ENCODE peak calls at places on chromosome 1, in eight cellular contexts. J, U, V, K, R, W, D and P are unnamed samples.

GRCh38 chr1:44713321-44713781 is 17.6 kb downstream of the RNU5D-1 start:
- DNase-seq in W (no peak), J (no peak), D (no peak), K (no peak), V (no peak), U (no peak), R (no peak), P (no peak)

GRCh38 chr1:39827201-39827600 is 38.5 kb upstream of the BMP8B start:
- DNase-seq in K (no peak), J (no peak), R (peak; percentile 16), V (no peak), U (no peak), D (no peak), W (no peak), P (no peak)

GRCh38 chr1:219567341-219567947 is 45.5 kb downstream of the ZC3H11B start:
- DNase-seq in U (no peak), R (peak; percentile 90), W (no peak), D (no peak), K (no peak), V (peak; percentile 22), J (no peak), P (peak; percentile 83)

GRCh38 chr1:199931666-199932377 is 95.7 kb upstream of the NR5A2 start:
- DNase-seq in K (peak; percentile 38), V (peak; percentile 17), D (no peak), J (peak; percentile 47), W (no peak), U (no peak), R (peak; percentile 18), P (peak; percentile 22)

GRCh38 chr1:223261914-223262313 is 102.1 kb downstream of the SUSD4 start:
- DNase-seq in U (no peak), W (no peak), D (no peak), K (no peak), J (no peak), V (no peak), R (no peak), P (no peak)

GRCh38 chr1:36511804-36512798 is 29.4 kb upstream of the CSF3R start:
- DNase-seq in W (no peak), R (no peak), D (no peak), U (no peak), V (no peak), K (no peak), J (no peak), P (no peak)

GRCh38 chr1:170929835-170930554 is 5.3 kb upstream of the MROH9 start:
- DNase-seq in U (no peak), K (peak; percentile 2), W (no peak), D (no peak), R (peak; percentile 90), J (no peak), V (peak; percentile 25), P (peak; percentile 79)

GRCh38 chr1:15214507-15214906 is 32.5 kb upstream of the FHAD1 start:
- DNase-seq in U (peak; percentile 50), W (no peak), V (no peak), R (peak; percentile 62), K (no peak), D (peak; percentile 39), J (peak; percentile 67), P (peak; percentile 85)

GRCh38 chr1:97063532-97063931 is 341.9 kb downstream of the PTBP2 start:
- DNase-seq in V (peak; percentile 12), R (no peak), U (no peak), J (no peak), K (no peak), D (no peak), W (no peak), P (no peak)

GRCh38 chr1:87644500-87645245 is 316.0 kb downstream of the LMO4 start:
- DNase-seq in D (no peak), K (no peak), R (peak; percentile 59), V (no peak), U (no peak), W (no peak), J (no peak), P (peak; percentile 52)

GRCh38 chr1:101520302-101520701 is 283.5 kb downstream of the S1PR1 start:
- DNase-seq in J (no peak), U (peak; percentile 23), R (peak; percentile 58), K (no peak), V (peak; percentile 9), D (no peak), W (no peak), P (peak; percentile 65)

GRCh38 chr1:239952348-239953307 is 139.1 kb upstream of the FMN2 start:
- DNase-seq in K (no peak), R (no peak), J (no peak), V (peak; percentile 9), W (no peak), U (no peak), D (no peak), P (peak; percentile 0)

GRCh38 chr1:229942508-229942907 is 124.5 kb upstream of the GALNT2 start:
- DNase-seq in V (peak; percentile 95), W (no peak), K (no peak), D (no peak), U (no peak), J (no peak), R (no peak), P (no peak)

GRCh38 chr1:37752583-37753471 is 12.1 kb downstream of the EPHA10 start:
- DNase-seq in U (peak; percentile 41), J (no peak), K (peak; percentile 10), D (no peak), V (peak; percentile 37), W (no peak), R (no peak), P (peak; percentile 23)

GRCh38 chr1:16920951-16921350 is 780 bp upstream of the CROCC start:
- DNase-seq in V (no peak), U (no peak), W (no peak), D (peak; percentile 36), J (peak; percentile 19), K (no peak), R (no peak), P (no peak)

GRCh38 chr1:221565718-221566117 is 176.2 kb downstream of the DUSP10 start:
- DNase-seq in K (no peak), U (no peak), J (no peak), W (no peak), V (no peak), R (no peak), D (no peak), P (peak; percentile 91)

GRCh38 chr1:46437723-46438122 is 43.6 kb downstream of the FAAH start:
- DNase-seq in J (no peak), R (no peak), W (no peak), D (no peak), V (no peak), U (no peak), K (peak; percentile 54), P (no peak)

GRCh38 chr1:94550800-94551241 is 9.3 kb upstream of the F3 start:
- DNase-seq in V (peak; percentile 31), W (no peak), U (no peak), K (no peak), J (no peak), R (no peak), D (no peak), P (no peak)

GRCh38 chr1:94549706-94550105 is 8.1 kb upstream of the F3 start:
- DNase-seq in W (no peak), V (no peak), R (no peak), D (no peak), J (no peak), U (no peak), K (no peak), P (no peak)

GRCh38 chr1:94552071-94552586 is 10.6 kb upstream of the F3 start:
- DNase-seq in R (no peak), V (no peak), U (no peak), W (no peak), K (no peak), J (no peak), D (no peak), P (no peak)

GRCh38 chr1:94551449-94551848 is 9.9 kb upstream of the F3 start:
- DNase-seq in U (no peak), R (no peak), W (no peak), V (peak; percentile 55), D (no peak), K (no peak), J (no peak), P (no peak)

GRCh38 chr1:94550396-94550795 is 8.8 kb upstream of the F3 start:
- DNase-seq in D (no peak), W (no peak), V (no peak), J (no peak), U (no peak), R (no peak), K (no peak), P (no peak)
- H3K4me3 ChIP-seq in D (no peak overlapping the region), W (no peak overlapping the region), V (no peak overlapping the region), J (no peak overlapping the region), U (no peak overlapping the region), R (no peak overlapping the region), K (no peak overlapping the region), P (no peak overlapping the region)

GRCh38 chr1:186680031-186681012 is at the start of gene PTGS2:
- DNase-seq in U (peak; percentile 95), R (peak; percentile 98), V (peak; percentile 76), D (peak; percentile 83), K (peak; percentile 77), W (peak; percentile 87), J (peak; percentile 84), P (peak; percentile 98)

GRCh38 chr1:186681136-186681535 is 913 bp upstream of the PTGS2 start:
- DNase-seq in K (no peak), V (no peak), J (no peak), U (no peak), D (no peak), W (no peak), R (peak; percentile 52), P (no peak)

GRCh38 chr1:186682721-186683120 is 2.5 kb upstream of the PTGS2 start:
- DNase-seq in V (no peak), J (no peak), U (no peak), K (no peak), W (no peak), D (no peak), R (peak; percentile 86), P (no peak)

GRCh38 chr1:186683637-186684410 is 3.6 kb upstream of the PTGS2 start:
- DNase-seq in J (no peak), R (peak; percentile 17), W (no peak), V (no peak), U (no peak), K (no peak), D (no peak), P (no peak)

DNA sequence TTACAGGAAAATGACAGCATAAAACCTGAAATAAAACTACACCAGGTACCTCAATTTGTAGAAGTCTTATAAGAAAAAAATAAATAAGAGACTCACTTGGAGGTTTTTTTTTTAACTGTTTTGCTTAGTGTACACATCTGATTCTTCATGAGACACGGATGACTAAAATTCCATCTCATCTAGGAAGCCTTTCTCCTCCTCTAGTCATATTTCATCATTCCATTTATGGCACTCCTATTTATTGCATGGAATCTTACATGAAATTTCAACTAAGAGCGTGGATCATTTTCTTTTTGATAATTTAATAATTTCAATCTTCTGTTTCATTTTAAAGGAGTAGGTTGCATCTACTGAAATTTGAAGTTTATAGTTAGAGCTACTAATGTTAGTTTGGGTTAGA is 1.6 kb upstream of the PTGS2 start:
- DNase-seq in W (no peak), R (peak; percentile 88), K (no peak), D (no peak), V (no peak), J (no peak), U (no peak), P (no peak)
- H3K4me3 ChIP-seq in W (no peak overlapping the region), R (peak overlapping the region; percentile 81), K (no peak overlapping the region), D (no peak overlapping the region), V (no peak overlapping the region), J (no peak overlapping the region), U (peak overlapping the region; percentile 59), P (no peak overlapping the region)

GRCh38 chr1:54017979-54018378 is at the start of gene LDLRAD1:
- DNase-seq in U (no peak), W (no peak), D (no peak), R (no peak), V (peak; percentile 28), K (no peak), J (no peak), P (no peak)
- H3K4me3 ChIP-seq in U (no peak within 1 kb of the TSS), W (no peak within 1 kb of the TSS), D (no peak within 1 kb of the TSS), R (no peak within 1 kb of the TSS), V (no peak within 1 kb of the TSS), K (no peak within 1 kb of the TSS), J (no peak within 1 kb of the TSS), P (no peak within 1 kb of the TSS)

GRCh38 chr1:34140011-34140676 is 24.9 kb downstream of the CSMD2 start:
- DNase-seq in U (no peak), R (no peak), D (no peak), V (no peak), J (no peak), W (peak; percentile 35), K (no peak), P (no peak)
- H3K4me3 ChIP-seq in U (no peak overlapping the region), R (no peak overlapping the region), D (no peak overlapping the region), V (no peak overlapping the region), J (no peak overlapping the region), W (no peak overlapping the region), K (no peak overlapping the region), P (no peak overlapping the region)